ENCODE peak calls at places on chromosomes 11 and 22, in four cellular contexts. I, W, D and U are unnamed samples.

GRCh38 chr22:39148727-39149535 is 3.5 kb downstream of the CBX7 start:
- DNase-seq in I (peak), W (peak), D (peak), U (no peak)

GRCh38 chr11:69704508-69705245 is 855 bp upstream of the FGF19 start:
- DNase-seq in I (peak), W (peak), D (no peak), U (no peak)

GRCh38 chr22:45930324-45930723 is 46.6 kb downstream of the WNT7B start:
- DNase-seq in I (peak), W (no peak), D (no peak), U (no peak)

GRCh38 chr11:6229911-6230310 is 4.5 kb downstream of the FHIP1B start:
- DNase-seq in I (no peak), W (no peak), D (no peak), U (peak)

GRCh38 chr11:73195191-73196007 is 22.7 kb upstream of the P2RY2 start:
- DNase-seq in I (no peak), W (no peak), D (no peak), U (peak)

GRCh38 chr11:91742155-91742554 is 482.5 kb upstream of the FAT3 start:
- DNase-seq in I (no peak), W (no peak), D (no peak), U (no peak)

GRCh38 chr11:95404370-95404769 is 173.4 kb upstream of the SESN3 start:
- DNase-seq in I (no peak), W (no peak), D (no peak), U (no peak)

GRCh38 chr22:30265851-30266444 is 703 bp downstream of the OSM start:
- DNase-seq in I (peak), W (no peak), D (no peak), U (no peak)

GRCh38 chr22:43404673-43405385 is 7.0 kb upstream of the MPPED1 start:
- DNase-seq in I (no peak), W (no peak), D (no peak), U (no peak)

GRCh38 chr11:63146586-63146985 is 2.6 kb upstream of the SLC22A24 start:
- DNase-seq in I (no peak), W (no peak), D (no peak), U (no peak)

GRCh38 chr11:126375726-126376125 is 20.2 kb downstream of the ST3GAL4 start:
- DNase-seq in I (no peak), W (no peak), D (no peak), U (no peak)

GRCh38 chr22:19504900-19505734 is 19.1 kb downstream of the CLDN5 start:
- DNase-seq in I (no peak), W (no peak), D (no peak), U (no peak)

GRCh38 chr22:37416806-37417205 is 10.5 kb downstream of the ELFN2 start:
- DNase-seq in I (no peak), W (peak), D (no peak), U (no peak)

GRCh38 chr11:117076941-117077659 is 21.1 kb downstream of the SIK3 start:
- DNase-seq in I (no peak), W (no peak), D (peak), U (peak)

GRCh38 chr22:46971776-46972150 is 209.3 kb downstream of the TBC1D22A start:
- DNase-seq in I (no peak), W (no peak), D (no peak), U (no peak)

GRCh38 chr11:2716376-2717095 is 16.7 kb upstream of the KCNQ1OT1 start:
- DNase-seq in I (no peak), W (no peak), D (no peak), U (no peak)
- TF ChIP-seq TAF1 in I (no peak), W (no peak), D (no peak), U (no peak)

GRCh38 chr22:41531422-41531727 is 12.9 kb downstream of the POLR3H start:
- DNase-seq in I (no peak), W (no peak), D (no peak), U (no peak)
- TF ChIP-seq ZBTB33 in I (no peak), W (no peak), D (no peak), U (no peak)

DNA sequence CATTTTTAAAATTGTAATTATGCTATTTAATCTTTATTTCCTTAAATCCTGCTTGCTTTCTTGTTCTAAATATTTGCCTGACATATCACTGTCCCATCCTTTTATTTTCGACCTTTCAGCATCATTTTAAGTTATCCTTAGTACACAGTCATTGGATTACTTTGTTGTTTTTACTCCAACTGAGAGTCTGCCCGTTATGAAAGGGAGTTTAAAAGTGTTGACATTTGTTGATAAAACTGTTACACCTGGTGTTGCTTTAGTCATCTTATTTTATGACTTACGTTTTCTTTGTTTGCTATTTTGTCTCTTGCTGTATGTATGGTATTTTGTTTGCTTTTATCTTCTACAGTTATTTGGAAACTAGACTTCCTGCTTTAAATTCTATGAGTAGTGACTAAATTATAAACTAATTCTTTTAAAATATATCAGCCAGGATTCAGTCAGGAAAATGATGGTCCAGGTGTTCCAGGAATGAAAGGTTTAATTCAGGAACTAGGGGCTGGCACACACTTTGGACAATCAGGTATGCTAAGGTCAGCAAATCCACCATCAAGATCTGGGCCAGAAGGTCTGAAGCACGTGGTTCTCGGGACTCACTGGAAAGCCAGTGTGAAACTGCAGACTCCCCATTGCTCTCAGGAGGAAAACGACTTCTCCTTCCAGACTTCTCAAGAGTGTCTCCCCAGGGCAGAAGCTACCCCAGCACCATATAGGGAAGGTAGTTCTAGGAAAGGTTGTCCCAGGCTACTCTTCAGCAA is 86.0 kb downstream of the RASSF10 start:
- DNase-seq in I (no peak), W (no peak), D (no peak), U (no peak)
- TF ChIP-seq TAF1 in I (no peak), W (no peak), D (no peak), U (no peak)

DNA sequence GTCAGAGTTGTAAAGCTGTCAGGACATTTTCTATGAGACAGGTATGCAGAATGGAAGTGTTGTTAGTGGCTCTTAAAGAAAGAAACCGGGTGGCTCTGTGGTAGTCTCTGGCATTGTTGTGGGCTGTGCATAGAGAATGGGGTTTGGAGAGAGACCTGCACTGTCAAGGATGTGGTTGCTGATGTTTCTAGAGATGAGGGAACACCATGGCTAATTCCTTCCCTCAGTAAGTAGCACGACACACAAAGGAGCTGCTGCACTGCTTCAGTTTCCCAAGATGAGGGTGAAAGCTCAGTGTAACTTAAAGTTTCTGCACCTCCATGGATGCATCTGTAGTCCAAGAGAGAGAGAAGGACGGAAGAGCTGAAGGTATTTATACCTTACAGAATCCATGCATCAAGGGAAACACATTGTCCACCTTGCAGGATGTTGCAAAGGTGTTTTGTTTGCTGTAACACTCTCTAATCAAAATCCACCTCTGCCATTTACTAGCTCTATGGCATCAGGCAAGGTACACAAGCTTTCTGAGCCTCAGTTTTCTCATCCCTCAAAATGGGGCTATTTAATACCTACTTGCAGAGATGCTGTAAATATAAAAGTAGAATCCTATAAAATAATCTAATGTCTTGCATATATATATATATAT is 21.8 kb upstream of the SPON1 start:
- DNase-seq in I (no peak), W (no peak), D (no peak), U (no peak)
- TF ChIP-seq ZBTB33 in I (no peak), W (no peak), D (no peak), U (no peak)

GRCh38 chr11:111355956-111356659 is 23.0 kb downstream of the POU2AF1 start:
- DNase-seq in I (no peak), W (no peak), D (no peak), U (peak)
- TF ChIP-seq TAF1 in I (no peak), W (no peak), D (no peak), U (no peak)

GRCh38 chr11:93519179-93519578 is 24.0 kb downstream of the SMCO4 start:
- DNase-seq in I (no peak), W (no peak), D (no peak), U (no peak)

GRCh38 chr11:93517041-93517440 is 26.1 kb downstream of the SMCO4 start:
- DNase-seq in I (no peak), W (no peak), D (no peak), U (no peak)

GRCh38 chr11:93515438-93515837 is 27.8 kb downstream of the SMCO4 start:
- DNase-seq in I (no peak), W (no peak), D (no peak), U (no peak)

GRCh38 chr11:93517611-93518010 is 25.6 kb downstream of the SMCO4 start:
- DNase-seq in I (no peak), W (no peak), D (no peak), U (no peak)

GRCh38 chr11:93518081-93518480 is 25.1 kb downstream of the SMCO4 start:
- DNase-seq in I (no peak), W (no peak), D (no peak), U (no peak)
- TF ChIP-seq ZBTB33 in I (no peak), W (no peak), D (no peak), U (no peak)

GRCh38 chr11:118341749-118342489 is 586 bp downstream of the CD3D start:
- DNase-seq in I (no peak), W (no peak), D (no peak), U (peak)

GRCh38 chr11:118340437-118340836 is 2.1 kb downstream of the CD3D start:
- DNase-seq in I (no peak), W (no peak), D (no peak), U (no peak)

GRCh38 chr11:118343981-118344521 is at the start of gene CD3G:
- DNase-seq in I (no peak), W (no peak), D (no peak), U (no peak)

GRCh38 chr11:118343248-118343647 is 743 bp upstream of the CD3D start:
- DNase-seq in I (no peak), W (no peak), D (no peak), U (no peak)

GRCh38 chr11:118342503-118343161 is at the start of gene CD3D:
- DNase-seq in I (peak), W (no peak), D (no peak), U (peak)
- TF ChIP-seq TAF1 in I (no peak), W (no peak), D (no peak), U (no peak)

DNA sequence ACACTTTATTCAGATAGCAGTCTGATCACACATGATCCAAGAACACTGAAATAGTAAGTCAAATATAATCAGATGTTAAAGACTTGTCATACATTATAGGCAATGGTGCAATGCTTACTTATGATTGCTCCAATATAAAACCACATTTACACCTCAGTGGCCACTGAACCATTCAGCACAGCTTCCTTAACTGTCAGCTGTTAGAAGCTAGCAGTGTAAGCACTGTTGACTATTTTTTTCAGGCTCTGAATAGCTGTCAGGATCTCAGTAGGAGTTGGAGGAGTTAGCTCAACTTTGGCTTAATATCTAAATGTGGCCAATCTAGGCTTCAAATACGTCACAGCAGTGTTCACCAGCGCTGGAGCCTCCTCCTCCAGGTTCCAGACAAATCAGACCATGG is 36.6 kb downstream of the METTL15 start:
- DNase-seq in I (no peak), W (no peak), D (no peak), U (no peak)
- TF ChIP-seq ZBTB33 in I (no peak), W (no peak), D (no peak), U (no peak)